ENCODE peak calls at places on chromosome 6, in eight cellular contexts. C is activated T-helper 2 cell treated with anti-CD3 and anti-CD28 coated beads, Interferon-gamma antibody, Interleukin-2, Interleukin-4, amounts not matched to agents 10 μg/mL and 5 μg/mL and 100 μg/mL, durations not matched to agents 14 hours and 24 hours and 36 hours; M is iris pigment epithelial cell; K is GM03348; H is EL; X is tibial artery; B is EH; A is CD4-positive, alpha-beta memory T cell. V is an unnamed sample.
A peak's percentile ranks its signal among the peaks of the same experiment; 100 is the strongest.

GRCh38 chr6:157412780-157413179 is 31.8 kb downstream of the ZDHHC14 start:
- DNase-seq in M (no peak), B (no peak), K (no peak), H (no peak), C (no peak), A (no peak), X (no peak), V (no peak)

GRCh38 chr6:89615882-89616281 is 22.7 kb downstream of the LYRM2 start:
- DNase-seq in C (no peak), B (no peak), H (no peak), M (no peak), K (no peak), X (no peak), A (no peak), V (no peak)

GRCh38 chr6:132192646-132193045 is 208.6 kb downstream of the MOXD1 start:
- DNase-seq in X (no peak), C (no peak), A (no peak), B (no peak), H (no peak), K (no peak), M (no peak), V (no peak)

GRCh38 chr6:80527552-80528052 is 421.1 kb downstream of the BCKDHB start:
- DNase-seq in K (no peak), A (no peak), M (peak; percentile 76), X (no peak), C (no peak), H (no peak), B (no peak), V (no peak)

GRCh38 chr6:141874930-141875602 is 257.7 kb upstream of the GJE1 start:
- DNase-seq in B (peak; percentile 11), A (no peak), H (peak; percentile 29), M (peak; percentile 16), C (no peak), X (no peak), K (peak; percentile 15), V (peak; percentile 49)

GRCh38 chr6:69768664-69769063 is 28.1 kb downstream of the LMBRD1 start:
- DNase-seq in K (peak; percentile 11), A (no peak), B (no peak), H (no peak), C (no peak), X (no peak), M (no peak), V (no peak)

GRCh38 chr6:71510057-71510713 is 221.6 kb downstream of the OGFRL1 start:
- DNase-seq in B (peak; percentile 84), H (peak; percentile 78), K (peak; percentile 75), M (peak; percentile 83), A (no peak), X (peak; percentile 77), C (no peak), V (peak; percentile 53)

GRCh38 chr6:108966855-108967755 is 118.9 kb downstream of the ARMC2 start:
- DNase-seq in B (peak; percentile 61), K (no peak), M (peak; percentile 58), X (no peak), C (no peak), H (peak; percentile 70), A (no peak), V (no peak)

GRCh38 chr6:153852481-153852880 is 186.6 kb upstream of the OPRM1 start:
- DNase-seq in C (no peak), M (peak; percentile 1), X (no peak), K (no peak), H (no peak), B (no peak), A (no peak), V (peak; percentile 47)

GRCh38 chr6:50128420-50129005 is 78.8 kb upstream of the DEFB112 start:
- DNase-seq in A (no peak), H (peak; percentile 8), X (no peak), C (no peak), K (peak; percentile 27), B (peak; percentile 20), M (peak; percentile 18), V (no peak)

GRCh38 chr6:166575190-166575589 is 11.3 kb downstream of the RAMACL start:
- DNase-seq in X (no peak), M (no peak), B (no peak), H (no peak), K (peak; percentile 44), C (no peak), A (no peak), V (no peak)

GRCh38 chr6:139586273-139586672 is 211.8 kb upstream of the CITED2 start:
- DNase-seq in A (no peak), C (no peak), M (no peak), B (no peak), K (no peak), X (no peak), H (no peak), V (no peak)

GRCh38 chr6:129679250-129679649 is 30.7 kb downstream of the ARHGAP18 start:
- DNase-seq in M (no peak), C (no peak), K (peak; percentile 55), X (no peak), A (no peak), B (peak; percentile 79), H (peak; percentile 64), V (no peak)

GRCh38 chr6:132830236-132830799 is 15.9 kb downstream of the RPS12 start:
- DNase-seq in K (peak; percentile 38), B (peak; percentile 29), H (peak; percentile 35), X (no peak), A (no peak), C (no peak), M (peak; percentile 41), V (peak; percentile 17)

GRCh38 chr6:7267071-7267470 is 45.9 kb downstream of the SSR1 start:
- DNase-seq in K (no peak), X (peak; percentile 54), H (no peak), C (no peak), B (no peak), M (no peak), A (no peak), V (no peak)